ENCODE peak calls at places on chromosomes 4 and X, in seven cellular contexts. G is OCI-LY7, E is GM23338, H is hepatocyte, F is neural progenitor cell, B is HCT116, I is SK-N-SH. D is an unnamed sample.

GRCh38 chr4:93771640-93772411 is 56.7 kb upstream of the ATOH1 start:
- DNase-seq in G (no peak), E (no peak), H (peak; percentile 55), F (no peak), B (no peak), I (peak; percentile 51), D (no peak)

GRCh38 chr4:27048350-27049100 is 187.9 kb downstream of the STIM2 start:
- DNase-seq in G (peak; percentile 56), E (peak; percentile 51), H (peak; percentile 41), F (peak; percentile 18), B (peak; percentile 21), I (peak; percentile 46), D (peak; percentile 61)

GRCh38 chr4:72602396-72602795 is 33.4 kb upstream of the ADAMTS3 start:
- DNase-seq in G (no peak), E (no peak), H (no peak), F (no peak), B (no peak), I (no peak), D (no peak)

GRCh38 chr4:125187621-125188176 is 127.1 kb upstream of the FAT4 start:
- DNase-seq in G (no peak), E (no peak), H (no peak), F (no peak), B (no peak), I (no peak), D (peak; percentile 71)

GRCh38 chrX:3244203-3244743 is 102.2 kb downstream of the MXRA5 start:
- DNase-seq in G (no peak), E (no peak), H (peak; percentile 46), F (no peak), B (no peak), I (no peak), D (peak; percentile 79)

GRCh38 chr4:94076498-94076897 is 131.2 kb upstream of the SMARCAD1 start:
- DNase-seq in G (peak; percentile 0), E (peak; percentile 47), H (no peak), F (no peak), B (no peak), I (peak; percentile 9), D (no peak)

GRCh38 chr4:180794352-180794751 is 1448.8 kb upstream of the TENM3 start:
- DNase-seq in G (peak; percentile 18), E (no peak), H (no peak), F (no peak), B (no peak), I (no peak), D (no peak)

GRCh38 chr4:109389367-109390118 is 44.1 kb upstream of the SEC24B start:
- DNase-seq in G (peak; percentile 44), E (peak; percentile 33), H (peak; percentile 11), F (no peak), B (no peak), I (peak; percentile 7), D (no peak)

GRCh38 chrX:27917713-27918500 is 63.3 kb downstream of the DCAF8L1 start:
- DNase-seq in G (no peak), E (no peak), H (no peak), F (no peak), B (no peak), I (no peak), D (no peak)

GRCh38 chrX:37684918-37685317 is 673 bp upstream of the XK start:
- DNase-seq in G (no peak), E (no peak), H (no peak), F (no peak), B (no peak), I (no peak), D (no peak)

GRCh38 chr4:52836653-52837052 is 25.5 kb upstream of the RASL11B start:
- DNase-seq in G (no peak), E (no peak), H (no peak), F (no peak), B (no peak), I (no peak), D (peak; percentile 70)

GRCh38 chr4:171181090-171181489 is 632.1 kb upstream of the GALNTL6 start:
- DNase-seq in G (no peak), E (no peak), H (no peak), F (no peak), B (no peak), I (no peak), D (no peak)

GRCh38 chr4:168637872-168638756 is 141.3 kb downstream of the PALLD start:
- DNase-seq in G (no peak), E (no peak), H (no peak), F (no peak), B (no peak), I (no peak), D (peak; percentile 49)

GRCh38 chr4:7132730-7133582 is 59.4 kb upstream of the SORCS2 start:
- DNase-seq in G (no peak), E (no peak), H (no peak), F (no peak), B (no peak), I (no peak), D (peak; percentile 66)

GRCh38 chr4:84481077-84481878 is 17.8 kb downstream of the NKX6-1 start:
- DNase-seq in G (no peak), E (peak; percentile 52), H (no peak), F (peak; percentile 63), B (no peak), I (no peak), D (no peak)

GRCh38 chrX:130878350-130879341 is 24.4 kb downstream of the ENOX2 start:
- DNase-seq in G (no peak), E (no peak), H (no peak), F (no peak), B (peak; percentile 23), I (no peak), D (peak; percentile 86)

GRCh38 chrX:17374619-17375360 is at the start of gene NHS:
- DNase-seq in G (no peak), E (peak; percentile 84), H (peak; percentile 83), F (peak; percentile 90), B (peak; percentile 61), I (peak; percentile 88), D (peak; percentile 86)

GRCh38 chr4:90027565-90027964 is 99.6 kb upstream of the CCSER1 start:
- DNase-seq in G (no peak), E (no peak), H (no peak), F (no peak), B (no peak), I (no peak), D (no peak)
- H3K27ac ChIP-seq in G (no peak overlapping the region), E (no peak overlapping the region), H (no peak overlapping the region), F (no peak overlapping the region), B (no peak overlapping the region), I (no peak overlapping the region), D (no peak overlapping the region)

DNA sequence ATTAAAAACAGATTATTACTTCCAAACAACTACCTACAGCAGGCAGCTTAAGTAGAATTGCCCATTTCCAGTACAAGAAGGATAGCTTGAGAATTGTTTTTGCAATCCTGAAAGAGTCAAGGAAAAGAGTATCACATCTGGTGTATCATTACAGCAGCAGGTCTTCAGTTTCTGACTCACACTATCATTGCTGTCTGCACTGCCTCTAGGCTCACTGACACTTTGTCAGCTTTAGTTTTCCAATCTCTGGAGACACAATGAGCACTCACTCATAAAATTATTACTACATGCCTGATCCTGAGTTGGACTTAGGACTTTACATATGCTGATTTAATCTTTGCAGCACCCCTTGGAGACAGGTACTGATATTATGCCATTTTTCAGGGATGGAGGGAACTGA is 244.6 kb upstream of the BOD1L1 start:
- DNase-seq in G (no peak), E (no peak), H (peak; percentile 40), F (no peak), B (no peak), I (no peak), D (peak; percentile 32)
- TF ChIP-seq EZH2phosphoT487 in G (no peak), E (no peak), H (no peak), F (no peak), B (no peak), I (no peak), D (no peak)

GRCh38 chr4:60744767-60745166 is 455.4 kb upstream of the ADGRL3 start:
- DNase-seq in G (no peak), E (peak; percentile 51), H (no peak), F (peak; percentile 29), B (no peak), I (no peak), D (no peak)

GRCh38 chr4:60750962-60751361 is 449.2 kb upstream of the ADGRL3 start:
- DNase-seq in G (no peak), E (no peak), H (no peak), F (no peak), B (no peak), I (no peak), D (no peak)

GRCh38 chr4:60743654-60744053 is 456.5 kb upstream of the ADGRL3 start:
- DNase-seq in G (no peak), E (no peak), H (no peak), F (no peak), B (no peak), I (no peak), D (no peak)

DNA sequence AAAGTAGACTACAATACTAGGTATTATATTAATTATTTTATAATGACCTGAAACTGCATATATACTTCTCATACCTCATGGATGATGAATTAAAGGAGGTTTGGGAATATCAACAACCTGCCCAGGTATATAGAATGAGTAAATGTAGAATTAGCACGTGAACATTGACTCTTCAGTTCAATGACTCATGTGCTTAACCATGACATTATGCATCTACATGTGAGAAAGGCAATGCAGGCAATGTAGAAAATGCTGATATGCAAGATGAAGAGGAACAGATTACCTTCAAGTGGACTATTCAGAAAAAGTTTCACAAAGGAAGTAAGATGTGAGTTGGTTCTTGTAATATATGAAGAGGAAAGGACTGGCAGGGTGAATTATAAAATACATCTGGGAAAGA is 454.0 kb upstream of the ADGRL3 start:
- DNase-seq in G (no peak), E (no peak), H (no peak), F (no peak), B (no peak), I (no peak), D (no peak)
- H3K27ac ChIP-seq in G (no peak overlapping the region), E (no peak overlapping the region), H (no peak overlapping the region), F (no peak overlapping the region), B (no peak overlapping the region), I (no peak overlapping the region), D (no peak overlapping the region)

GRCh38 chrX:149860445-149860844 is 20.5 kb upstream of the MAGEA8 start:
- DNase-seq in G (no peak), E (no peak), H (no peak), F (no peak), B (no peak), I (no peak), D (no peak)
- TF ChIP-seq EZH2phosphoT487 in G (no peak), E (no peak), H (no peak), F (no peak), B (no peak), I (no peak), D (no peak)

GRCh38 chr4:145276044-145276443 is 95.7 kb upstream of the OTUD4 start:
- DNase-seq in G (no peak), E (no peak), H (no peak), F (no peak), B (no peak), I (no peak), D (no peak)
- H3K27ac ChIP-seq in G (no peak overlapping the region), E (no peak overlapping the region), H (no peak overlapping the region), F (no peak overlapping the region), B (no peak overlapping the region), I (no peak overlapping the region), D (no peak overlapping the region)